ENCODE peak calls at places on chromosomes 2 and 18, in eight cellular contexts. One of them, this sample, is unnamed.

GRCh38 chr2:219547621-219548020 is 3.8 kb downstream of the TMEM198 start:
- DNase-seq in breast epithelium: no peak
- DNase-seq in K562: no peak
- DNase-seq in heart left ventricle: no peak
- DNase-seq in IMR-90: no peak
- DNase-seq in tibial nerve: no peak
- DNase-seq in A549: no peak
- DNase-seq in ovary: peak; percentile 48
- DNase-seq in this sample: no peak

GRCh38 chr18:55510809-55511208 is 77.2 kb downstream of the TCF4 start:
- DNase-seq in tibial nerve: no peak
- DNase-seq in ovary: no peak
- DNase-seq in K562: no peak
- DNase-seq in A549: no peak
- DNase-seq in heart left ventricle: no peak
- DNase-seq in IMR-90: peak; percentile 92
- DNase-seq in breast epithelium: no peak
- DNase-seq in this sample: no peak

GRCh38 chr2:120262150-120262549 is 9.5 kb downstream of the RALB start:
- DNase-seq in breast epithelium: no peak
- DNase-seq in ovary: no peak
- DNase-seq in IMR-90: no peak
- DNase-seq in K562: no peak
- DNase-seq in A549: no peak
- DNase-seq in tibial nerve: no peak
- DNase-seq in heart left ventricle: no peak
- DNase-seq in this sample: no peak

GRCh38 chr2:79716266-79716665 is 203.4 kb downstream of the CTNNA2 start:
- DNase-seq in IMR-90: no peak
- DNase-seq in A549: no peak
- DNase-seq in tibial nerve: no peak
- DNase-seq in heart left ventricle: no peak
- DNase-seq in K562: no peak
- DNase-seq in breast epithelium: no peak
- DNase-seq in ovary: no peak
- DNase-seq in this sample: no peak

GRCh38 chr2:224259831-224260230 is 142.1 kb downstream of the FAM124B start:
- DNase-seq in A549: no peak
- DNase-seq in K562: no peak
- DNase-seq in tibial nerve: no peak
- DNase-seq in IMR-90: no peak
- DNase-seq in breast epithelium: no peak
- DNase-seq in ovary: no peak
- DNase-seq in heart left ventricle: no peak
- DNase-seq in this sample: no peak

GRCh38 chr2:109601693-109602250 is 12.0 kb downstream of the SEPTIN10 start:
- DNase-seq in tibial nerve: no peak
- DNase-seq in K562: no peak
- DNase-seq in A549: no peak
- DNase-seq in ovary: no peak
- DNase-seq in heart left ventricle: no peak
- DNase-seq in breast epithelium: no peak
- DNase-seq in IMR-90: no peak
- DNase-seq in this sample: no peak

GRCh38 chr2:159684796-159685195 is 27.5 kb upstream of the MARCHF7 start:
- DNase-seq in IMR-90: peak; percentile 75
- DNase-seq in ovary: no peak
- DNase-seq in heart left ventricle: no peak
- DNase-seq in K562: no peak
- DNase-seq in breast epithelium: no peak
- DNase-seq in A549: peak; percentile 11
- DNase-seq in tibial nerve: no peak
- DNase-seq in this sample: no peak

GRCh38 chr18:54119524-54120019 is 104.9 kb downstream of the MBD2 start:
- DNase-seq in heart left ventricle: no peak
- DNase-seq in tibial nerve: no peak
- DNase-seq in breast epithelium: no peak
- DNase-seq in ovary: no peak
- DNase-seq in A549: peak; percentile 57
- DNase-seq in K562: peak; percentile 11
- DNase-seq in IMR-90: peak; percentile 59
- DNase-seq in this sample: no peak

GRCh38 chr18:59109375-59109774 is 30.3 kb upstream of the SEC11C start:
- DNase-seq in heart left ventricle: no peak
- DNase-seq in K562: no peak
- DNase-seq in ovary: no peak
- DNase-seq in A549: no peak
- DNase-seq in tibial nerve: no peak
- DNase-seq in IMR-90: no peak
- DNase-seq in breast epithelium: no peak
- DNase-seq in this sample: no peak

GRCh38 chr2:106232633-106233032 is 38.5 kb upstream of the UXS1 start:
- DNase-seq in breast epithelium: no peak
- DNase-seq in A549: no peak
- DNase-seq in ovary: no peak
- DNase-seq in K562: no peak
- DNase-seq in tibial nerve: no peak
- DNase-seq in IMR-90: no peak
- DNase-seq in heart left ventricle: no peak
- DNase-seq in this sample: no peak

GRCh38 chr2:118850171-118850900 is 2.9 kb upstream of the EN1 start:
- DNase-seq in ovary: no peak
- DNase-seq in breast epithelium: no peak
- DNase-seq in IMR-90: no peak
- DNase-seq in heart left ventricle: no peak
- DNase-seq in A549: no peak
- DNase-seq in tibial nerve: no peak
- DNase-seq in K562: no peak
- DNase-seq in this sample: peak; percentile 18

GRCh38 chr18:74785632-74786031 is 188.0 kb downstream of the ZNF407 start:
- DNase-seq in ovary: no peak
- DNase-seq in A549: no peak
- DNase-seq in IMR-90: no peak
- DNase-seq in heart left ventricle: no peak
- DNase-seq in tibial nerve: no peak
- DNase-seq in breast epithelium: no peak
- DNase-seq in K562: no peak
- DNase-seq in this sample: no peak
- TF ChIP-seq POLR2A in ovary: no peak
- TF ChIP-seq POLR2A in A549: no peak
- TF ChIP-seq POLR2A in IMR-90: no peak
- TF ChIP-seq POLR2A in heart left ventricle: no peak
- TF ChIP-seq POLR2A in tibial nerve: no peak
- TF ChIP-seq POLR2A in breast epithelium: no peak
- TF ChIP-seq POLR2A in K562: no peak
- TF ChIP-seq POLR2A in this sample: no peak

GRCh38 chr2:210199186-210199765 is 26.0 kb downstream of the ACADL start:
- DNase-seq in ovary: no peak
- DNase-seq in K562: peak; percentile 15
- DNase-seq in breast epithelium: no peak
- DNase-seq in tibial nerve: no peak
- DNase-seq in IMR-90: peak; percentile 41
- DNase-seq in heart left ventricle: no peak
- DNase-seq in A549: peak; percentile 25
- DNase-seq in this sample: no peak

GRCh38 chr2:210199854-210200253 is 25.4 kb downstream of the ACADL start:
- DNase-seq in IMR-90: no peak
- DNase-seq in ovary: no peak
- DNase-seq in K562: no peak
- DNase-seq in heart left ventricle: no peak
- DNase-seq in A549: no peak
- DNase-seq in breast epithelium: no peak
- DNase-seq in tibial nerve: no peak
- DNase-seq in this sample: no peak

GRCh38 chr2:210190345-210190744 is 19.1 kb upstream of the KANSL1L start:
- DNase-seq in ovary: no peak
- DNase-seq in IMR-90: no peak
- DNase-seq in A549: no peak
- DNase-seq in tibial nerve: no peak
- DNase-seq in heart left ventricle: no peak
- DNase-seq in breast epithelium: no peak
- DNase-seq in K562: no peak
- DNase-seq in this sample: no peak

GRCh38 chr2:210198326-210198725 is 26.9 kb downstream of the ACADL start:
- DNase-seq in ovary: no peak
- DNase-seq in A549: no peak
- DNase-seq in heart left ventricle: no peak
- DNase-seq in IMR-90: peak; percentile 22
- DNase-seq in breast epithelium: no peak
- DNase-seq in tibial nerve: no peak
- DNase-seq in K562: no peak
- DNase-seq in this sample: no peak

GRCh38 chr2:210195066-210195852 is 24.1 kb upstream of the KANSL1L start:
- DNase-seq in breast epithelium: no peak
- DNase-seq in heart left ventricle: no peak
- DNase-seq in tibial nerve: no peak
- DNase-seq in K562: peak; percentile 12
- DNase-seq in A549: peak; percentile 57
- DNase-seq in ovary: no peak
- DNase-seq in IMR-90: peak; percentile 58
- DNase-seq in this sample: no peak
- TF ChIP-seq CTCF in breast epithelium: peak; percentile 74
- TF ChIP-seq CTCF in heart left ventricle: peak; percentile 63
- TF ChIP-seq CTCF in tibial nerve: peak; percentile 61
- TF ChIP-seq CTCF in K562: peak; percentile 34
- TF ChIP-seq CTCF in A549: peak; percentile 88
- TF ChIP-seq CTCF in ovary: peak; percentile 50
- TF ChIP-seq CTCF in IMR-90: peak; percentile 81
- TF ChIP-seq CTCF in this sample: peak; percentile 88

GRCh38 chr18:36468161-36468560 is 170.6 kb downstream of the FHOD3 start:
- DNase-seq in breast epithelium: no peak
- DNase-seq in ovary: no peak
- DNase-seq in K562: no peak
- DNase-seq in heart left ventricle: peak; percentile 75
- DNase-seq in tibial nerve: no peak
- DNase-seq in A549: no peak
- DNase-seq in IMR-90: no peak
- DNase-seq in this sample: no peak
- H3K4me1 ChIP-seq in breast epithelium: no peaks in the 10 kb centered on the region
- H3K4me1 ChIP-seq in ovary: no peaks in the 10 kb centered on the region
- H3K4me1 ChIP-seq in K562: no peaks in the 10 kb centered on the region
- H3K4me1 ChIP-seq in heart left ventricle: peaks cover 37% of the 10 kb centered on the region
- H3K4me1 ChIP-seq in tibial nerve: peaks cover 8% of the 10 kb centered on the region
- H3K4me1 ChIP-seq in A549: no peaks in the 10 kb centered on the region
- H3K4me1 ChIP-seq in IMR-90: peaks cover 7% of the 10 kb centered on the region
- H3K4me1 ChIP-seq in this sample: no peaks in the 10 kb centered on the region

GRCh38 chr2:169010180-169010579 is 20.9 kb downstream of the ABCB11 start:
- DNase-seq in tibial nerve: no peak
- DNase-seq in IMR-90: no peak
- DNase-seq in ovary: no peak
- DNase-seq in K562: no peak
- DNase-seq in A549: no peak
- DNase-seq in heart left ventricle: no peak
- DNase-seq in breast epithelium: no peak
- DNase-seq in this sample: no peak
- TF ChIP-seq POLR2A in tibial nerve: no peak
- TF ChIP-seq POLR2A in IMR-90: no peak
- TF ChIP-seq POLR2A in ovary: no peak
- TF ChIP-seq POLR2A in K562: no peak
- TF ChIP-seq POLR2A in A549: no peak
- TF ChIP-seq POLR2A in heart left ventricle: no peak
- TF ChIP-seq POLR2A in breast epithelium: no peak
- TF ChIP-seq POLR2A in this sample: no peak

DNA sequence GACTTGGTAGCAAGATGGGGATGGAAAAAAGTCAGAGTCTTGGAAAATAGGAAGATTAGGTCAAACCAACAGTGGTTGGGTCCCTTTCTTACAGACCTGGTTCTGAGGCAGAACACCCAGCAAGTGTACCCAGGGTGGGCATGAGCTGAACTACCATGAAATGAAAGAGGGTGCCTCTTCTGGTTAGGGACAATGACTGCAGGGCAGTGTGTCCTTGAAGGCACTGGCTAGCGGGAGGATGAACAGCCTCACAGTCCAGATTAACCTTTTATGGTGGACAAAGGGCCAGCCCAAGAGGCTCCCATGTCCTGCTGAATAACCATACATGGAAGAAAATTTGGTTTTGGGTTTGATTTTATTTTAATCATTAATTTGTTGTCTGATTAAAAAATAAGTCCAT is 61.8 kb upstream of the CCDC85A start:
- DNase-seq in IMR-90: no peak
- DNase-seq in ovary: no peak
- DNase-seq in A549: no peak
- DNase-seq in breast epithelium: no peak
- DNase-seq in tibial nerve: no peak
- DNase-seq in heart left ventricle: no peak
- DNase-seq in K562: no peak
- DNase-seq in this sample: no peak
- TF ChIP-seq CTCF in IMR-90: no peak
- TF ChIP-seq CTCF in ovary: no peak
- TF ChIP-seq CTCF in A549: no peak
- TF ChIP-seq CTCF in breast epithelium: no peak
- TF ChIP-seq CTCF in tibial nerve: no peak
- TF ChIP-seq CTCF in heart left ventricle: no peak
- TF ChIP-seq CTCF in K562: peak; percentile 18
- TF ChIP-seq CTCF in this sample: no peak

GRCh38 chr2:233096006-233096405 is 35.9 kb downstream of the INPP5D start:
- DNase-seq in IMR-90: no peak
- DNase-seq in ovary: no peak
- DNase-seq in K562: no peak
- DNase-seq in heart left ventricle: no peak
- DNase-seq in breast epithelium: no peak
- DNase-seq in A549: no peak
- DNase-seq in tibial nerve: no peak
- DNase-seq in this sample: no peak

GRCh38 chr2:233094614-233095013 is 34.5 kb downstream of the INPP5D start:
- DNase-seq in heart left ventricle: no peak
- DNase-seq in ovary: no peak
- DNase-seq in K562: no peak
- DNase-seq in breast epithelium: peak; percentile 3
- DNase-seq in A549: no peak
- DNase-seq in tibial nerve: no peak
- DNase-seq in IMR-90: no peak
- DNase-seq in this sample: peak; percentile 7

GRCh38 chr2:233092446-233093438 is 32.6 kb downstream of the INPP5D start:
- DNase-seq in tibial nerve: no peak
- DNase-seq in A549: no peak
- DNase-seq in heart left ventricle: no peak
- DNase-seq in K562: no peak
- DNase-seq in breast epithelium: peak; percentile 22
- DNase-seq in ovary: no peak
- DNase-seq in IMR-90: no peak
- DNase-seq in this sample: no peak

GRCh38 chr2:233091595-233092375 is 31.6 kb downstream of the INPP5D start:
- DNase-seq in K562: peak; percentile 78
- DNase-seq in tibial nerve: no peak
- DNase-seq in IMR-90: no peak
- DNase-seq in breast epithelium: peak; percentile 25
- DNase-seq in A549: no peak
- DNase-seq in ovary: no peak
- DNase-seq in heart left ventricle: no peak
- DNase-seq in this sample: peak; percentile 43

GRCh38 chr2:233093721-233094120 is 33.6 kb downstream of the INPP5D start:
- DNase-seq in K562: no peak
- DNase-seq in IMR-90: no peak
- DNase-seq in tibial nerve: no peak
- DNase-seq in ovary: no peak
- DNase-seq in breast epithelium: no peak
- DNase-seq in heart left ventricle: no peak
- DNase-seq in A549: no peak
- DNase-seq in this sample: no peak
- H3K4me1 ChIP-seq in K562: peaks cover 40% of the 10 kb centered on the region
- H3K4me1 ChIP-seq in IMR-90: no peaks in the 10 kb centered on the region
- H3K4me1 ChIP-seq in tibial nerve: peaks cover 5% of the 10 kb centered on the region
- H3K4me1 ChIP-seq in ovary: no peaks in the 10 kb centered on the region
- H3K4me1 ChIP-seq in breast epithelium: no peaks in the 10 kb centered on the region
- H3K4me1 ChIP-seq in heart left ventricle: no peaks in the 10 kb centered on the region
- H3K4me1 ChIP-seq in A549: no peaks in the 10 kb centered on the region
- H3K4me1 ChIP-seq in this sample: peaks cover 3% of the 10 kb centered on the region

GRCh38 chr2:68467077-68467960 is at the start of the genes APLF and FBXO48:
- DNase-seq in A549: peak; percentile 99
- DNase-seq in ovary: peak; percentile 95
- DNase-seq in tibial nerve: peak; percentile 92
- DNase-seq in heart left ventricle: peak; percentile 97
- DNase-seq in breast epithelium: peak; percentile 95
- DNase-seq in K562: peak; percentile 87
- DNase-seq in IMR-90: peak; percentile 99
- DNase-seq in this sample: peak; percentile 98
- TF ChIP-seq POLR2A in A549: peak; percentile 63
- TF ChIP-seq POLR2A in ovary: peak; percentile 56
- TF ChIP-seq POLR2A in tibial nerve: peak; percentile 67
- TF ChIP-seq POLR2A in heart left ventricle: no peak
- TF ChIP-seq POLR2A in breast epithelium: peak; percentile 41
- TF ChIP-seq POLR2A in K562: peak; percentile 79
- TF ChIP-seq POLR2A in IMR-90: peak; percentile 91
- TF ChIP-seq POLR2A in this sample: peak; percentile 45